ENCODE peak calls at places on chromosomes 6 and 20, in four cellular contexts. Q is CD4-positive, alpha-beta memory T cell; U is gastrocnemius medialis; X is ovary. F is an unnamed sample.

GRCh38 chr20:598133-598881 is 11.8 kb downstream of the TCF15 start:
- DNase-seq in X (no peak), U (no peak), Q (no peak), F (no peak)

GRCh38 chr6:135722679-135723078 is 128.8 kb upstream of the PDE7B start:
- DNase-seq in U (no peak), X (no peak), Q (no peak), F (no peak)

GRCh38 chr6:45148711-45149341 is 179.3 kb upstream of the RUNX2 start:
- DNase-seq in Q (no peak), X (no peak), U (no peak), F (no peak)

GRCh38 chr6:170230520-170231390 is 60.1 kb downstream of the DLL1 start:
- DNase-seq in X (no peak), Q (no peak), U (no peak), F (no peak)

GRCh38 chr6:136654086-136654485 is 103.9 kb upstream of the MAP7 start:
- DNase-seq in Q (no peak), X (no peak), U (no peak), F (no peak)

GRCh38 chr6:159999240-159999671 is 30.4 kb downstream of the IGF2R start:
- DNase-seq in X (no peak), Q (no peak), U (no peak), F (no peak)

GRCh38 chr6:47665112-47665511 is 33.3 kb upstream of the ADGRF4 start:
- DNase-seq in Q (no peak), U (no peak), X (no peak), F (no peak)

GRCh38 chr6:39076993-39077535 is 28.5 kb downstream of the GLP1R start:
- DNase-seq in X (no peak), Q (no peak), U (no peak), F (no peak)

GRCh38 chr20:37389241-37389747 is 43.4 kb downstream of the SRC start:
- DNase-seq in X (peak; percentile 6), Q (no peak), U (no peak), F (no peak)

GRCh38 chr20:54231006-54231405 is 23.1 kb downstream of the PFDN4 start:
- DNase-seq in U (no peak), Q (no peak), X (no peak), F (no peak)

GRCh38 chr6:133317704-133318103 is 76.5 kb downstream of the EYA4 start:
- DNase-seq in X (no peak), Q (no peak), U (no peak), F (no peak)
- H3K27ac ChIP-seq in X (no peak overlapping the region), Q (no peak overlapping the region), U (no peak overlapping the region), F (no peak overlapping the region)

GRCh38 chr6:148682252-148682651 is 64.6 kb upstream of the UST start:
- DNase-seq in X (no peak), U (no peak), Q (no peak), F (no peak)
- H3K27ac ChIP-seq in X (no peak overlapping the region), U (no peak overlapping the region), Q (no peak overlapping the region), F (no peak overlapping the region)

GRCh38 chr6:53959717-53960116 is 151.5 kb upstream of the MLIP start:
- DNase-seq in Q (no peak), X (no peak), U (no peak), F (no peak)

GRCh38 chr6:53961679-53962370 is 149.4 kb upstream of the MLIP start:
- DNase-seq in U (no peak), X (no peak), Q (no peak), F (no peak)

GRCh38 chr6:53967415-53967814 is 143.8 kb upstream of the MLIP start:
- DNase-seq in X (no peak), U (no peak), Q (no peak), F (no peak)

GRCh38 chr6:53960311-53960710 is 150.9 kb upstream of the MLIP start:
- DNase-seq in Q (no peak), X (no peak), U (no peak), F (no peak)

DNA sequence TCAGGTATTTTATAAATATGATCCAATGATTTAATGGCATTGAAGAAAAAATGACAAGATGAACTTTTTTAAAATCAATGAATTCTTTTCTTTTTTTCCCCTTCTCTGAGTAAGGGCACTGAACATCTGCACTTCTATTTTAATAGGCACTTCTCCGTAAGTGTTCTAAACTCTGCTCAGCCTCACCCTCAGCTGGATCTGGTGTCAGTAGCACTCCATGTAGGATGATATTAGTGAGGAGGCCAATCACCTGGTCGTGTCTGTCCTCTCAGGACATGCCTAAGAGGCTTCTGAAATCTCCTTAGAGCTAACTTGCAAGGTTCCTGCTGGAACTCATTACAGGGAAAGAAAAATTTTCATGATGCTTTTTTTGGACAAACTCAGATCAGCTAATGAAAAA is 148.6 kb upstream of the MLIP start:
- DNase-seq in X (no peak), Q (no peak), U (no peak), F (no peak)
- H3K27ac ChIP-seq in X (no peak overlapping the region), Q (no peak overlapping the region), U (no peak overlapping the region), F (no peak overlapping the region)

GRCh38 chr6:21157186-21157929 is 436.2 kb upstream of the SOX4 start:
- DNase-seq in U (no peak), Q (no peak), X (no peak), F (no peak)

GRCh38 chr6:21149460-21149859 is 444.1 kb upstream of the SOX4 start:
- DNase-seq in X (no peak), Q (no peak), U (no peak), F (no peak)

GRCh38 chr6:21150644-21151043 is 442.9 kb upstream of the SOX4 start:
- DNase-seq in Q (no peak), X (no peak), U (no peak), F (no peak)

GRCh38 chr6:21151178-21151956 is 442.2 kb upstream of the SOX4 start:
- DNase-seq in U (no peak), X (no peak), Q (no peak), F (no peak)
- H3K27ac ChIP-seq in U (no peak overlapping the region), X (no peak overlapping the region), Q (no peak overlapping the region), F (peak overlapping the region; percentile 22)

DNA sequence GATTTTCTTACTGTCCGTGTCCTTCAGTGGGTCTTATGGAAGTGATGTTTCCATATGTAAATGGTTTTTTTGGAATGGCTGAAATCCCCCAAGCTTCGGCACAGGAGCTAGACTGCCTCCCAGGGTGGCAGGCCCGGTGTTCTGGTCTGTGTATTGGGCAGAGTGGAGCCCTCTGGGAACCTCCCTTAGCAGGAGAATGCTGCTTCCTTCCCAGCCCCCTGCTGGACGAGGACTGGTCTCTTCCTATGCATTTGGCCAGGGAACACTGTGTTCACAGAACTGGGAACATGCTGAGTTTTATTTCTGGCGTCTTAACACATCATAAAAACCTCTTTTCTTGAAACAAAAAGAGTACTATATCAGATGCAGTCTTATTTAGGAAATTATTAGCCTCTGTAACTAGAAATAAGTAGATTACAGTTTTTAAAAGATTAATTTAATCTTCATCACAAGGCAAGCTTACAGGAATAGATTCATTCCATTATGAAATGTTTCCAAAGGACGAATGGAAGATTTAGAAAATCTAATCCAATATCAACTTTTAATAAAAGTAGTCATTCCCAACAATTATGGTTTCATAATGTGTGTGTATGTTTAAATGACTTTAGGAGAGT is 56.6 kb downstream of the SYTL3 start:
- DNase-seq in U (peak; percentile 35), Q (no peak), X (peak; percentile 75), F (no peak)
- H3K27ac ChIP-seq in U (peak overlapping the region; percentile 62), Q (no peak overlapping the region), X (peak overlapping the region; percentile 22), F (no peak overlapping the region)

GRCh38 chr6:113642390-113642713 is 214.8 kb upstream of the MARCKS start:
- DNase-seq in Q (no peak), X (no peak), U (no peak), F (no peak)
- H3K27ac ChIP-seq in Q (no peak overlapping the region), X (no peak overlapping the region), U (no peak overlapping the region), F (no peak overlapping the region)